ENCODE peak calls at places on chromosomes 11 and 22, in ten cellular contexts. W, Z, C, K, Q, A, P, D, E and I are unnamed samples. For H3K79me2 and H3K9me2, the result is how much of the 10 kb centered on the place peaks cover.

GRCh38 chr22:44547371-44547770 is 49.3 kb upstream of the RTL6 start:
- DNase-seq in A (no peak), Q (no peak), E (no peak), K (no peak), P (peak), D (no peak), W (no peak), Z (no peak), C (no peak), I (no peak)

GRCh38 chr11:110892741-110893285 is 180.6 kb upstream of the ARHGAP20 start:
- DNase-seq in Q (no peak), A (no peak), Z (no peak), K (no peak), W (no peak), C (no peak), D (peak), P (no peak), E (no peak), I (no peak)

GRCh38 chr22:28074526-28074925 is 155.5 kb upstream of the PITPNB start:
- DNase-seq in D (no peak), K (no peak), E (no peak), P (no peak), C (no peak), W (no peak), A (no peak), Z (no peak), Q (no peak), I (no peak)

GRCh38 chr11:90908074-90908473 is 685.2 kb upstream of the CHORDC1 start:
- DNase-seq in D (no peak), K (no peak), Z (peak), P (no peak), W (no peak), Q (peak), E (no peak), A (no peak), C (no peak), I (peak)

GRCh38 chr11:3359092-3359824 is 19.7 kb downstream of the ZNF195 start:
- DNase-seq in W (no peak), C (no peak), D (no peak), P (no peak), E (no peak), Z (peak), K (no peak), Q (no peak), A (no peak), I (no peak)

GRCh38 chr22:31631381-31631780 is 30.6 kb downstream of the PISD start:
- DNase-seq in P (no peak), Q (no peak), A (peak), D (peak), K (no peak), C (no peak), E (no peak), W (no peak), Z (no peak), I (peak)

GRCh38 chr11:81673001-81673400 is 1060.7 kb downstream of the FAM181B start:
- DNase-seq in D (peak), P (no peak), Q (no peak), W (no peak), K (no peak), C (no peak), A (no peak), Z (no peak), E (no peak), I (no peak)

GRCh38 chr11:10770626-10771254 is 19.7 kb downstream of the CTR9 start:
- DNase-seq in Q (peak), C (peak), P (peak), E (peak), K (peak), D (peak), W (peak), A (peak), Z (peak), I (peak)

GRCh38 chr11:10519630-10520029 is 21.4 kb downstream of the RNF141 start:
- DNase-seq in Z (no peak), D (no peak), E (no peak), W (no peak), Q (peak), K (no peak), A (no peak), C (no peak), P (no peak), I (no peak)

GRCh38 chr11:79353706-79354105 is 87.1 kb downstream of the TENM4 start:
- DNase-seq in W (no peak), C (no peak), Q (peak), A (no peak), D (peak), P (no peak), K (no peak), E (no peak), Z (no peak), I (no peak)

GRCh38 chr11:67372232-67372992 is 986 bp downstream of the CLCF1 start:
- DNase-seq in C (no peak), E (no peak), P (peak), Q (no peak), D (peak), K (no peak), W (peak), A (peak), Z (peak), I (no peak)

GRCh38 chr11:123822022-123822421 is 15.9 kb upstream of the OR6M1 start:
- DNase-seq in D (no peak), Q (no peak), P (peak), A (no peak), C (no peak), Z (no peak), E (no peak), W (no peak), K (no peak), I (no peak)

GRCh38 chr11:78562398-78562797 is 12.3 kb downstream of the NARS2 start:
- DNase-seq in Q (peak), D (peak), A (no peak), W (no peak), Z (no peak), C (no peak), E (no peak), K (no peak), P (no peak), I (no peak)

GRCh38 chr11:70758206-70758605 is 359.9 kb downstream of the CTTN start:
- DNase-seq in W (no peak), Q (no peak), D (no peak), K (no peak), Z (no peak), A (no peak), C (no peak), P (no peak), E (no peak), I (no peak)

GRCh38 chr22:22673628-22674027 is 29.2 kb downstream of the GGTLC2 start:
- DNase-seq in Z (no peak), D (no peak), K (no peak), C (no peak), W (no peak), P (no peak), E (no peak), A (no peak), Q (no peak), I (no peak)

GRCh38 chr22:25404556-25404922 is 159.9 kb upstream of the GRK3 start:
- DNase-seq in D (peak), E (peak), Q (no peak), P (peak), C (no peak), W (no peak), K (no peak), Z (peak), A (peak), I (no peak)

GRCh38 chr11:111846640-111847039 is 24.7 kb downstream of the ALG9 start:
- DNase-seq in K (no peak), Z (no peak), D (peak), E (no peak), Q (peak), W (peak), A (no peak), C (no peak), P (peak), I (no peak)

GRCh38 chr11:123202155-123202714 is 7.2 kb upstream of the CLMP start:
- DNase-seq in Z (no peak), P (no peak), K (no peak), W (no peak), E (no peak), C (no peak), D (peak), A (peak), Q (no peak), I (no peak)

GRCh38 chr22:49879871-49880270 is 26.2 kb downstream of the ZBED4 start:
- DNase-seq in W (no peak), C (no peak), P (no peak), E (no peak), Z (no peak), A (no peak), D (no peak), K (no peak), Q (no peak), I (no peak)

GRCh38 chr22:17707526-17707925 is 66.7 kb downstream of the BID start:
- DNase-seq in E (no peak), Q (no peak), A (no peak), P (no peak), W (no peak), C (no peak), D (peak), K (no peak), Z (no peak), I (no peak)

GRCh38 chr22:24094966-24095365 is 83.9 kb downstream of the CABIN1 start:
- DNase-seq in W (no peak), E (no peak), P (no peak), D (no peak), Q (no peak), A (no peak), C (no peak), Z (no peak), K (no peak), I (no peak)

GRCh38 chr22:32794449-32795213 is 6.9 kb upstream of the TIMP3 start:
- DNase-seq in W (no peak), C (no peak), D (peak), E (no peak), Q (no peak), A (no peak), Z (peak), K (peak), P (no peak), I (peak)

GRCh38 chr11:118491041-118491440 is 36.2 kb upstream of the TTC36 start:
- DNase-seq in A (no peak), Q (no peak), K (no peak), W (no peak), Z (no peak), E (no peak), D (peak), P (no peak), C (no peak), I (no peak)

GRCh38 chr11:127843483-127844396 is 743.6 kb downstream of the ETS1 start:
- DNase-seq in P (peak), A (peak), W (peak), E (peak), K (no peak), Z (peak), D (peak), C (peak), Q (peak), I (peak)

GRCh38 chr22:38927033-38927789 is 30.2 kb upstream of the APOBEC3A start:
- DNase-seq in A (peak), Z (peak), W (peak), C (no peak), P (peak), K (peak), D (peak), E (peak), Q (no peak), I (peak)

GRCh38 chr11:128694618-128695481 is 978 bp downstream of the FLI1 start:
- DNase-seq in P (no peak), W (no peak), D (peak), Q (no peak), E (peak), C (peak), A (peak), Z (peak), K (no peak), I (no peak)

DNA sequence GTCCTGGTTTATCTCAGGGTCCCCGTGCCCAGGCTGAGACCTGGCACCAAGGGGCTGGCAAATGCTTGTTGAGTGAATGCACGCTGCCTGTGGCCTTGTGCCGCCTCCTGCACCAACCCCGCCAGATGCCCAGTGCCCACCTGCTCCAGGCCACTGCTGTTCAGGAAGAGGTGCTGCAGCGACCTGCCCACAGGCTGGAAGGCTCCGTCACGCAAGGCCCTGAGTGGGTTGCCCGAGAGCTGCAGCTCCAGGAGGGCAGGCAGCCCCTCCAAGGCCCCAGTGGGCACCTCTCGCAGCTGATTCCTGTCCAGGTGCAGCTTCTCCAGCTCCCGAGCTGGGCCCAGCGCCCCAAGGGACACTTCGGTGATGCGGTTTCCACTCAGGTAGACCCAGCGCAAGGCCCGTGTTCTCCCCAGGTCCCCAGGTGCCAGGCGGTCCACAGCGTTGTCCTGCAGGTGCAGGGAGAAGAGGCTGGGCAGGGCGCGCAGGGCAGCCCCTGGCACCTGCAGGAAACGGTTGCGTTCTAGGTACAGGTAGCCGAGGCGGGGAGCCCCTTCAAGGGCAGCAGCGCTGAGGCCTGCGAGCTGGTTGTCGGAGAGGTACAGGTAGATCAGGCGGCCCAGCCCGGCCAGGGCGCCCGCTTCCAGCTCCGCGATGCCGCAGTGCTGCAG is 3.6 kb downstream of the CHADL start:
- DNase-seq in C (no peak), Q (no peak), P (no peak), E (no peak), A (no peak), Z (peak), W (no peak), D (no peak), K (no peak), I (no peak)
- H3K4me3 ChIP-seq in C (no peak), Q (peak), P (no peak), E (peak), A (no peak), Z (peak), W (peak), D (peak), K (no peak), I (peak)

DNA sequence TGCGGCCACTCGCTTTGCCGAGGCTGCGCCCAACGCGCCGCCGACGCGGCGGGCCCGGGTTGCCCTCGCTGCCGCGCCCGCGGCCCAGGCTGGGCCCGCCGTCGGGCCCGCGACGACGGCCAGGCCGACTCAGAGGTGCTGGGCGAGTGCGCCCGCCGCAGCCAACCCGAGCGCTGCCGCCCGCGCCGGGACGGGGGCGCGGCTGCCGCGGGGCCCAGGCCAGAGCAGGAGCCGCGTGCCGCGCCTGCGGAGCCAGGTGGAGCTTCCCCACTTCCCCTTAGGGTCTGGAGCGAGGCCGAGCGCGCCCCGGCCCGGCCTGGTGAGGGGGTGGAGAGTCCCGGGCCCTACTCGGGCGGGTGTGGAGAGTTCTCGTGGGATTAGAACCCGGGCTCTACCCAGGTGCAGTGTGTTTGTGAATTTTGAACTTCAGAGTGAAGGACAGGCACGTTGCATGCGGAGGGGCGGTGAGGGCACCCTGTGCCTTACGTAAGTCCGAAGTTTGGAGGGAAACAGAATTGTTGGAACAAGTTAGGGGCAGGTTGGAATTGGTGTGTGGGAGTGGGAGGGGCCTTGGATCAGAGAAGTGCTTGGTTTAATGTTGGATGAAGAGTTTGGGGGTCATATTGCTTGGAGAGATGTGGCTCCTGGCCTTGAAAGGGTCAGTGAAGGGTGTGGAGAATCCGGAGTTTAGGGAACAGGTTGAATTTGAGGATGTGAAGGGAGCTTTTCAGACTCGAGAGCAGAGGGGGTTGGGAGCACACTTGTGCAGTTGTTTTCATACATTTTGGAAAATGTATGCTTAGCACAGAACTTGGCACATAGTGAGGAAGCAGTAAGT is 697 bp downstream of the RNF169 start:
- DNase-seq in D (peak), E (peak), K (peak), Z (peak), W (peak), C (peak), A (peak), Q (peak), P (peak), I (peak)
- H3K79me2 ChIP-seq in D (half or more), E (half or more), K (half or more), Z (half or more), W (half or more), C (half or more), A (half or more), Q (half or more), P (half or more), I (half or more)

DNA sequence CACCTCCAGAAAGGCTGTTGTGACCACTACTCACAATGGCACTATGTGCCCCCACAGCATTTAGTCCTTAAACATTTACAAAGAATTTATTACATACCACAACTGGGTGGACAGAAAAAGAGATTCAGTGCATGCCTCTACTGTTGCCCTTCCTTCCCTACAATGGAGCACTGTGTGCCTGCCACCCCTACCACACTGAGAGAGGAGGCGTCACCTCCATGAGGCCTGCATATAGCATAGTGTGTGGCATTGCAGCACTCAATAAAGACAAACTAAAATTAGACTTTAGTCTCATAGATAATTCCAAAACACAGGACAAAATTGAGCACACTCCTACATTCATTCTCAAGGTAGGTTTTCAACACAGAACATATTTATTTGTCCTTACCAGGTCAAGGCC is 25.8 kb downstream of the THAP12 start:
- DNase-seq in C (no peak), Q (no peak), D (no peak), A (no peak), Z (no peak), P (no peak), W (no peak), K (no peak), E (no peak), I (no peak)
- H3K9me2 ChIP-seq in C (under half), Q (under half), D (under half), A (under half), Z (under half), P (under half), W (under half), K (under half), E (under half), I (under half)

GRCh38 chr11:108220721-108221346 is 1.6 kb downstream of the NPAT start:
- DNase-seq in K (no peak), W (no peak), Q (peak), Z (no peak), P (no peak), C (peak), A (no peak), D (peak), E (peak), I (peak)
- H3K4me3 ChIP-seq in K (peak), W (peak), Q (peak), Z (peak), P (peak), C (peak), A (peak), D (peak), E (peak), I (peak)

DNA sequence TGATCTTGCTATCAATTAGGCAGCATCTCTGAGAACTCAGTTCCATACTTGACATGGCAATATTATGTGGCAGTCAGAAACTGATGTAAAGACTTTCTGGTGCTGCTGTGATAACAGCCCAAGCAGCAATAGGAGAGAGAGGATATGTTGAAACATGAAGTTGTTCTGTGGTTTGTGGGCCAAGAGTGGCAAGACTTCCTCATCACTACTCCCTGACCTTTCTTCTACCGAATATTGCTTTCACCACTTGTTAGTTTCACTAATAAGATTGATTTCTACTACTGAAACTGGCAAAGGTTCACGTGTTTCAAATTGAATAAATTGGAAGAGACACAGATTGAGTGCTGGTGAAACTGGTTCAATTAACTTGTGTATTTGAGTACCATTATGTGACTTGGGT is 852.6 kb upstream of the RAG2 start:
- DNase-seq in C (no peak), Z (no peak), A (no peak), D (no peak), W (no peak), K (no peak), P (no peak), Q (no peak), E (peak), I (no peak)
- H3K79me2 ChIP-seq in C (under half), Z (under half), A (under half), D (under half), W (under half), K (under half), P (under half), Q (under half), E (under half), I (under half)

DNA sequence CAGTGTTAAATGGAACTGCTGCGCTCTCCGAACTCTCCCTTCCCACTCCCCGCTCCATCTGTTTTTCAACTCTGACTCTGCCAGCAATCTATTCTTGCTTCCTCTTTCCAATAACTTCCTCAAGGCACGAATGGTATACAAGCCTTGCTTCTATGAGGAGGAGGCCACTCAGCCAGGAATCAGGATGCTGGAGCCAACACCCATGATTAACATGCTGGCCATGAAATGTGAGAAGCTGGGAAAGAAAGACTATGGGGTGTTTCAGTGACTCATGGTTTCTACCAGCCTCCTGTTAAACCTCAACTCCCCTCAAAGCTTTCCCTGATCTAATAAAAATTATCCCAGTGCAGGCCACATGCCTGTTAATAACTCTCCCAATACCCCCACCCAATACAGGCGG is 46.4 kb upstream of the TBCEL start:
- DNase-seq in K (no peak), E (no peak), Z (no peak), D (peak), C (no peak), A (no peak), P (no peak), W (no peak), Q (peak), I (no peak)
- H3K9me2 ChIP-seq in K (under half), E (under half), Z (under half), D (under half), C (under half), A (under half), P (under half), W (under half), Q (under half), I (under half)